ENCODE peak calls at places on chromosomes 13 and 19, in eight cellular contexts. C, V, X, P, D, A, B and E are unnamed samples.

GRCh38 chr13:36981156-36981743 is 17.9 kb downstream of the ALG5 start:
- DNase-seq in B (peak; percentile 82), X (peak; percentile 75), P (peak; percentile 56), C (no peak), D (no peak), V (no peak), A (no peak), E (no peak)

GRCh38 chr13:94660695-94661324 is 51.5 kb downstream of the SOX21 start:
- DNase-seq in A (no peak), V (no peak), D (no peak), C (no peak), P (peak; percentile 75), B (peak; percentile 51), X (peak; percentile 36), E (no peak)

GRCh38 chr19:16449330-16449961 is 22.3 kb downstream of the EPS15L1 start:
- DNase-seq in C (no peak), A (no peak), P (no peak), V (no peak), X (no peak), D (no peak), B (peak; percentile 13), E (no peak)

GRCh38 chr13:107866666-107867623 is 348.4 kb downstream of the LIG4 start:
- DNase-seq in P (peak; percentile 64), A (peak; percentile 66), B (peak; percentile 60), X (peak; percentile 40), D (no peak), C (no peak), V (no peak), E (no peak)

GRCh38 chr19:16571283-16571682 is 932 bp downstream of the SLC35E1 start:
- DNase-seq in X (peak; percentile 21), V (no peak), P (no peak), C (no peak), B (no peak), D (no peak), A (no peak), E (no peak)

GRCh38 chr13:52851153-52851962 is 2.9 kb upstream of the PCDH8 start:
- DNase-seq in D (peak; percentile 22), B (peak; percentile 8), P (peak; percentile 89), X (no peak), V (peak; percentile 32), A (peak; percentile 69), C (peak; percentile 44), E (no peak)

GRCh38 chr19:18475004-18475453 is 37.1 kb upstream of the ISYNA1 start:
- DNase-seq in D (no peak), C (no peak), A (no peak), X (no peak), V (no peak), P (no peak), B (no peak), E (no peak)

GRCh38 chr13:39596176-39596575 is 6.8 kb downstream of the LHFPL6 start:
- DNase-seq in C (no peak), P (no peak), X (no peak), B (no peak), A (no peak), V (no peak), D (no peak), E (no peak)

GRCh38 chr13:106423530-106423929 is 111.9 kb downstream of the EFNB2 start:
- DNase-seq in D (no peak), X (no peak), V (no peak), C (no peak), B (no peak), A (no peak), P (peak; percentile 41), E (no peak)

GRCh38 chr13:76852991-76853390 is 33.2 kb downstream of the KCTD12 start:
- DNase-seq in C (no peak), B (peak; percentile 66), P (no peak), D (no peak), A (no peak), X (peak; percentile 89), V (no peak), E (peak; percentile 10)

GRCh38 chr13:50576156-50576555 is 267.3 kb downstream of the DLEU7 start:
- DNase-seq in A (peak; percentile 70), P (no peak), B (no peak), D (no peak), V (peak; percentile 69), X (no peak), C (peak; percentile 80), E (no peak)

GRCh38 chr19:55467236-55468053 is 2.9 kb upstream of the C19orf85 start:
- DNase-seq in C (peak; percentile 62), V (peak; percentile 75), P (peak; percentile 80), X (peak; percentile 38), A (peak; percentile 85), B (peak; percentile 61), D (peak; percentile 78), E (peak; percentile 77)

GRCh38 chr13:43783820-43784219 is 3.0 kb downstream of the ENOX1 start:
- DNase-seq in D (no peak), C (no peak), P (peak; percentile 66), B (peak; percentile 42), A (no peak), X (peak; percentile 66), V (no peak), E (peak; percentile 8)

GRCh38 chr19:16594131-16594586 is 21.9 kb upstream of the SLC35E1 start:
- DNase-seq in P (no peak), A (no peak), D (no peak), C (no peak), B (no peak), V (no peak), X (no peak), E (no peak)

GRCh38 chr13:43127103-43127817 is 103.9 kb downstream of the DNAJC15 start:
- DNase-seq in A (no peak), D (no peak), X (no peak), B (no peak), V (no peak), C (no peak), P (peak; percentile 30), E (no peak)

GRCh38 chr19:6733338-6734095 is 3.9 kb downstream of the GPR108 start:
- DNase-seq in B (no peak), V (no peak), C (no peak), P (peak; percentile 71), A (no peak), X (no peak), D (no peak), E (no peak)

DNA sequence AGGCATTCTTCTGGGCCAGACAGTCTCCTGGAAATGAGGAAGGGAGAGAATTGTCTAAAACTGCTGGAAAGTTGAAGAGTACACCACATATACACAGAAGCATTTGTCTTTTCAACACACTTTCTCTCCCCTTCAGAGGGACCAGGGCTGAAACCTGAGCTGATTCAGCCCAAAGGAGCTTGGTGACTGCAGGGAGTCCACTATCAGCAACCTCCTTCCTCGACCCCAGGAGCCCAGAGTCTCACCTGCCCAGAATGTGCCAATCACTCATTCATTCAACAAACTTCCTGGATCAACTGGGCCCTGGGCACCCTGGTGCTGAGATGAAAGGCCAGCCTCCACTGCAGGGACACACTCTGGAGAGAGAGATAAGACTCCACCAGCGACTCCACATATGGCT is 128.9 kb upstream of the VSTM2B start:
- DNase-seq in B (no peak), V (no peak), P (no peak), C (no peak), A (no peak), D (no peak), X (no peak), E (no peak)
- H3K4me1 ChIP-seq in B (no peaks in the 10 kb centered on the region), V (no peaks in the 10 kb centered on the region), P (peaks cover 8% of the 10 kb centered on the region), C (no peaks in the 10 kb centered on the region), A (no peaks in the 10 kb centered on the region), D (no peaks in the 10 kb centered on the region), X (no peaks in the 10 kb centered on the region), E (no peaks in the 10 kb centered on the region)

GRCh38 chr19:10289836-10290438 is at the start of gene ICAM5:
- DNase-seq in B (no peak), V (no peak), X (no peak), P (peak; percentile 47), A (no peak), C (no peak), D (no peak), E (peak; percentile 52)

GRCh38 chr19:10290876-10291553 is 1.3 kb downstream of the ICAM5 start:
- DNase-seq in C (peak; percentile 77), V (peak; percentile 48), P (peak; percentile 76), X (no peak), B (peak; percentile 40), D (peak; percentile 74), A (peak; percentile 92), E (no peak)

GRCh38 chr19:10290439-10290875 is 705 bp downstream of the ICAM5 start:
- DNase-seq in A (no peak), X (no peak), B (no peak), V (no peak), D (peak; percentile 63), C (no peak), P (peak; percentile 78), E (no peak)

GRCh38 chr19:10288662-10289166 is 1.0 kb upstream of the ICAM5 start:
- DNase-seq in V (peak; percentile 37), B (no peak), C (peak; percentile 72), P (peak; percentile 83), D (no peak), X (no peak), A (peak; percentile 79), E (peak; percentile 77)

DNA sequence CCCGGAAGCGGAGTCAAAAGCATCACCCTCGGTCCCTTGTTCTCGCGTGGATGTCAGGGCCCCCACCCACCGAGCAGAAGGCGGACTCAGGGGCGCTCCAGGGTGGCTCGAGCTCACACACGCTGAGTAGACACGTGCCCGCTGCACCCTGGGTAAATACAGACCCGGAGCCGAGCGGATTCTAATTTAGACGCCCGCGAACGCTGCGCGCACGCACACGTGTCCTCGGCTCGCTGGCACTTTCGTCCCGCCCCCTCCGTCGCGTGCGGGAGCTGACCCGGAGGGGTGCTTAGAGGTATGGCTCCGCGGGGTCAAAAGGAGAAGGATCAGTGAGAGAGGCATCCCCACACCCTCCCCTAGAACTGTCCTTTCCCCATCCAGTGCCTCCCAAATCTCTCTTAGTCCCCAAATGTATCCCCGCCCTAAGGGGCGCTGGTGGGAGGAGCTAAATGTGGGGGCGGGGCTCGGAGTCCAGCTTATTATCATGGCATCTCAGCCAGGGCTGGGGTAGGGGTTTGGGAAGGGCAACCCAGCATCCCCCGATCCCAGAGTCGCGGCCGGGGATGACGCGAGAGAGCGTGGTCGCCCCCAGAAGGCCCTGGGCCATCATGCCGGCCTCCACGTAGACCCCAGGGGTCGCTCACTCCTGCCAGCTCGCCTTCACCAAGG is 451 bp upstream of the ICAM5 start:
- DNase-seq in B (peak; percentile 33), A (peak; percentile 86), X (no peak), P (peak; percentile 93), V (peak; percentile 37), D (peak; percentile 55), C (peak; percentile 41), E (peak; percentile 76)
- H3K4me1 ChIP-seq in B (peaks cover 10% of the 10 kb centered on the region), A (peaks cover 79% of the 10 kb centered on the region), X (peaks cover 27% of the 10 kb centered on the region), P (peaks cover 24% of the 10 kb centered on the region), V (peaks cover 78% of the 10 kb centered on the region), D (peaks cover 14% of the 10 kb centered on the region), C (peaks cover 40% of the 10 kb centered on the region), E (peaks cover 17% of the 10 kb centered on the region)

GRCh38 chr13:49310251-49310650 is 62.5 kb downstream of the CDADC1 start:
- DNase-seq in V (no peak), D (no peak), C (no peak), P (no peak), A (no peak), X (no peak), B (no peak), E (no peak)
- H3K4me1 ChIP-seq in V (peaks cover 44% of the 10 kb centered on the region), D (peaks cover 5% of the 10 kb centered on the region), C (peaks cover 4% of the 10 kb centered on the region), P (no peaks in the 10 kb centered on the region), A (peaks cover 38% of the 10 kb centered on the region), X (peaks cover 19% of the 10 kb centered on the region), B (peaks cover 27% of the 10 kb centered on the region), E (peaks cover 11% of the 10 kb centered on the region)

DNA sequence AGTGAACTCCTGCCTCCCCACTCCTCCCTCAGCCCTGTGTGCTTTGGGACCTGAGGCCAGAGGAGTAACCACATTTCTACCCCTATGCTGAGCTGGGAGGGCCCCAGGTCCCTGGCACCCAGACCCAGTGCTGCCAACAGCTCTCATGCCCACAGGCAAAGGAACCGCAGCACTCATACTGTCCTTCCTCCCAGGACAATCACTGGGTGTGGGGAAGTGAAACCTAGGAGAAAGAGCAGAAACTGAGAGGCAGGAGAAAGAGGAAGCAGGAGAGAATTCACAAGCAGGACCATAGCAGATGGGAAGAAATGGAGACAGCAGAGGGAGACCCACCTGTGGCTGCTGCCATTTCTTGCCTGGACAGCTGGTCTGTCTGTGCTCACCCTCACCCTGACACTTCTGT is 18.8 kb downstream of the CCDC97 start:
- DNase-seq in B (no peak), P (no peak), V (no peak), X (peak; percentile 52), D (no peak), C (no peak), A (no peak), E (no peak)
- H3K4me1 ChIP-seq in B (peaks cover 39% of the 10 kb centered on the region), P (peaks cover 45% of the 10 kb centered on the region), V (peaks cover 62% of the 10 kb centered on the region), X (peaks cover 49% of the 10 kb centered on the region), D (peaks cover 10% of the 10 kb centered on the region), C (peaks cover 29% of the 10 kb centered on the region), A (peaks cover 65% of the 10 kb centered on the region), E (peaks cover 16% of the 10 kb centered on the region)